ENCODE peak calls at places on chromosomes 4 and X, in ten cellular contexts. K is prostate gland; O is RWPE2; A is WERI-Rb-1; M is K562; N is HCT116; Y is heart right ventricle; Q is endothelial cell of umbilical vein; H is CD8-positive, alpha-beta T cell; E is left lung. X is an unnamed sample.

GRCh38 chr4:110289601-110290100 is 91.2 kb upstream of the ELOVL6 start:
- DNase-seq in K (no peak), O (no peak), A (no peak), M (no peak), N (no peak), Y (no peak), Q (no peak), H (no peak), E (no peak), X (no peak)

GRCh38 chr4:152007108-152007507 is 246.3 kb upstream of the GATB start:
- DNase-seq in K (no peak), O (no peak), A (no peak), M (no peak), N (no peak), Y (no peak), Q (no peak), H (no peak), E (no peak), X (no peak)

GRCh38 chr4:93394488-93395185 is 433.9 kb upstream of the ATOH1 start:
- DNase-seq in K (no peak), O (no peak), A (no peak), M (no peak), N (no peak), Y (no peak), Q (peak; percentile 45), H (no peak), E (no peak), X (peak; percentile 2)

GRCh38 chr4:2290974-2291704 is 29.2 kb upstream of the MXD4 start:
- DNase-seq in K (no peak), O (no peak), A (peak; percentile 6), M (no peak), N (no peak), Y (no peak), Q (no peak), H (peak; percentile 62), E (no peak), X (no peak)

GRCh38 chrX:119726900-119727555 is 31.4 kb upstream of the SOWAHD start:
- DNase-seq in K (no peak), O (no peak), A (no peak), M (no peak), N (no peak), Y (no peak), Q (no peak), H (no peak), E (no peak), X (no peak)

GRCh38 chrX:11269996-11270395 is 23.2 kb upstream of the AMELX start:
- DNase-seq in K (no peak), O (no peak), A (no peak), M (no peak), N (no peak), Y (no peak), Q (no peak), H (no peak), E (no peak), X (no peak)

GRCh38 chr4:153748378-153748777 is 11.4 kb downstream of the RNF175 start:
- DNase-seq in K (peak; percentile 31), O (peak; percentile 87), A (no peak), M (no peak), N (no peak), Y (no peak), Q (no peak), H (no peak), E (peak; percentile 62), X (peak; percentile 87)

GRCh38 chrX:97332963-97333362 is 449.3 kb downstream of the RPA4 start:
- DNase-seq in K (no peak), O (no peak), A (no peak), M (no peak), N (no peak), Y (no peak), Q (no peak), H (no peak), E (no peak), X (peak; percentile 4)

GRCh38 chr4:23736466-23736865 is 153.4 kb downstream of the PPARGC1A start:
- DNase-seq in K (no peak), O (no peak), A (no peak), M (no peak), N (no peak), Y (no peak), Q (no peak), H (no peak), E (no peak), X (no peak)

GRCh38 chr4:680931-681645 is 6.7 kb downstream of the MYL5 start:
- DNase-seq in K (no peak), O (peak; percentile 62), A (no peak), M (peak; percentile 79), N (no peak), Y (peak; percentile 75), Q (no peak), H (no peak), E (peak; percentile 62), X (no peak)

GRCh38 chr4:100593933-100594332 is 76.1 kb upstream of the EMCN start:
- DNase-seq in K (no peak), O (no peak), A (no peak), M (no peak), N (no peak), Y (no peak), Q (no peak), H (no peak), E (no peak), X (no peak)

GRCh38 chr4:173413043-173413442 is 14.1 kb upstream of the SCRG1 start:
- DNase-seq in K (no peak), O (no peak), A (no peak), M (no peak), N (no peak), Y (no peak), Q (peak; percentile 68), H (no peak), E (no peak), X (peak; percentile 43)

GRCh38 chr4:169921732-169922131 is 104.5 kb downstream of the MFAP3L start:
- DNase-seq in K (no peak), O (no peak), A (no peak), M (no peak), N (no peak), Y (no peak), Q (no peak), H (no peak), E (no peak), X (no peak)

GRCh38 chr4:169070071-169070894 is 60.2 kb upstream of the CBR4 start:
- DNase-seq in K (peak; percentile 95), O (peak; percentile 90), A (no peak), M (no peak), N (peak; percentile 76), Y (peak; percentile 51), Q (peak; percentile 30), H (no peak), E (no peak), X (peak; percentile 95)

GRCh38 chrX:1477801-1478458 is 25.2 kb upstream of the ASMTL start:
- DNase-seq in K (no peak), O (peak; percentile 38), A (no peak), M (no peak), N (no peak), Y (no peak), Q (no peak), H (no peak), E (no peak), X (no peak)

GRCh38 chr4:151715881-151716280 is 44.9 kb downstream of the GATB start:
- DNase-seq in K (no peak), O (no peak), A (no peak), M (no peak), N (no peak), Y (no peak), Q (no peak), H (no peak), E (no peak), X (no peak)

GRCh38 chr4:54657556-54658313 is at the start of gene KIT:
- DNase-seq in K (no peak), O (no peak), A (peak; percentile 38), M (peak; percentile 80), N (no peak), Y (peak; percentile 35), Q (peak; percentile 56), H (peak; percentile 2), E (peak; percentile 37), X (peak; percentile 48)

DNA sequence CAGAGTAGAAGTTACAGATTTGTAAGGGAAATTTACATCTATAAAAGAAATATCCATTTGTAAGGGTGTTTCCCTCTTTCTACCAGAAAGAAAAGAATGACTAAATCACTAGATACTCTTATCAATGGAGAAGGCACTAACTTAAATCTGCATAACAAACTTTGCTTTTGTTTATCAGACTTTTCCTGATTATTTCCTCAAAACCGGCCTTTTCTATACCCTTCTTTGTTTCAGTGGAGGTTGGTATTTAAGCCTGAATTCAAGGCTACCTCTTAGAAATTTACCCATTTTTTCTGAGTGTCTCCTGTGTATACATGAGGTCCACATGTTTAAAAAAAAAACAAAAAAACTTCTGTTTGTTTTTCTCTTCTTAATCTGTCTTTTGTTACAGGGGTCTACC is 80.4 kb upstream of the GRPR start:
- DNase-seq in K (no peak), O (no peak), A (no peak), M (no peak), N (no peak), Y (no peak), Q (no peak), H (no peak), E (no peak), X (no peak)
- H3K4me3 ChIP-seq in K (no peak overlapping the region), O (no peak overlapping the region), A (no peak overlapping the region), M (no peak overlapping the region), N (no peak overlapping the region), Y (no peak overlapping the region), Q (no peak overlapping the region), H (no peak overlapping the region), E (no peak overlapping the region), X (no peak overlapping the region)

GRCh38 chr4:113358784-113359183 is 309.3 kb downstream of the ANK2 start:
- DNase-seq in K (no peak), O (no peak), A (no peak), M (no peak), N (no peak), Y (no peak), Q (peak; percentile 28), H (no peak), E (no peak), X (no peak)
- TF ChIP-seq CTCF in K (no peak), O (peak; percentile 14), A (no peak), M (no peak), N (peak; percentile 19), Y (no peak), Q (peak; percentile 21), H (no peak), E (no peak), X (peak; percentile 22)

GRCh38 chrX:78314561-78314960 is 12.8 kb downstream of the CYSLTR1 start:
- DNase-seq in K (no peak), O (no peak), A (no peak), M (no peak), N (no peak), Y (no peak), Q (no peak), H (no peak), E (no peak), X (no peak)
- H3K27me3 ChIP-seq in K (no peaks in the 10 kb centered on the region), O (no peaks in the 10 kb centered on the region), A (no peaks in the 10 kb centered on the region), M (no peaks in the 10 kb centered on the region), N (no peaks in the 10 kb centered on the region), Y (no peaks in the 10 kb centered on the region), Q (no peaks in the 10 kb centered on the region), H (no peaks in the 10 kb centered on the region), E (no peaks in the 10 kb centered on the region), X (no peaks in the 10 kb centered on the region)

GRCh38 chr4:122712782-122713181 is 19.7 kb upstream of the BBS12 start:
- DNase-seq in K (no peak), O (no peak), A (no peak), M (no peak), N (no peak), Y (no peak), Q (no peak), H (no peak), E (no peak), X (peak; percentile 38)
- H3K4me3 ChIP-seq in K (no peak overlapping the region), O (no peak overlapping the region), A (no peak overlapping the region), M (no peak overlapping the region), N (no peak overlapping the region), Y (no peak overlapping the region), Q (no peak overlapping the region), H (no peak overlapping the region), E (no peak overlapping the region), X (no peak overlapping the region)